ENCODE peak calls at places on chromosomes 5 and 9, in seven cellular contexts. B is mucosa of descending colon, Z is cardiac fibroblast, H is neural progenitor cell, A is brain microvascular endothelial cell, E is HFFc6, L is endodermal cell. R is an unnamed sample.

GRCh38 chr5:108728566-108729305 is 19.0 kb upstream of the FER start:
- DNase-seq in B (no peak), Z (peak; percentile 24), H (no peak), A (no peak), E (no peak), L (no peak), R (no peak)

GRCh38 chr9:81687521-81688261 is 1.7 kb downstream of the TLE1 start:
- DNase-seq in B (peak; percentile 68), Z (peak; percentile 21), H (peak; percentile 74), A (no peak), E (no peak), L (peak; percentile 93), R (peak; percentile 27)

GRCh38 chr5:93886917-93887361 is 145.5 kb upstream of the POU5F2 start:
- DNase-seq in B (no peak), Z (no peak), H (no peak), A (peak; percentile 13), E (no peak), L (no peak), R (no peak)

GRCh38 chr9:134575103-134575816 is 66.3 kb upstream of the COL5A1 start:
- DNase-seq in B (no peak), Z (no peak), H (no peak), A (no peak), E (no peak), L (peak; percentile 46), R (no peak)

GRCh38 chr5:34667705-34668104 is 11.6 kb downstream of the RAI14 start:
- DNase-seq in B (no peak), Z (no peak), H (no peak), A (no peak), E (no peak), L (no peak), R (no peak)

GRCh38 chr9:132241840-132242620 is 80.2 kb downstream of the NTNG2 start:
- DNase-seq in B (peak; percentile 55), Z (peak; percentile 25), H (peak; percentile 61), A (no peak), E (no peak), L (no peak), R (no peak)

GRCh38 chr9:121283856-121284732 is 16.1 kb downstream of the GSN start:
- DNase-seq in B (no peak), Z (no peak), H (peak; percentile 67), A (no peak), E (no peak), L (no peak), R (no peak)

GRCh38 chr5:157486861-157487260 is 26.8 kb downstream of the NIPAL4 start:
- DNase-seq in B (no peak), Z (no peak), H (no peak), A (no peak), E (no peak), L (no peak), R (no peak)

GRCh38 chr5:29170609-29171008 is 2022.9 kb upstream of the CDH6 start:
- DNase-seq in B (no peak), Z (no peak), H (no peak), A (no peak), E (no peak), L (no peak), R (no peak)

GRCh38 chr5:81247441-81247972 is 14.4 kb downstream of the CKMT2 start:
- DNase-seq in B (no peak), Z (peak; percentile 53), H (peak; percentile 53), A (peak; percentile 48), E (peak; percentile 31), L (no peak), R (peak; percentile 63)

GRCh38 chr9:38697901-38698300 is 22.0 kb downstream of the FAM240B start:
- DNase-seq in B (no peak), Z (no peak), H (no peak), A (no peak), E (no peak), L (no peak), R (no peak)

GRCh38 chr5:140802781-140803271 is 2.0 kb downstream of the PCDHA3 start:
- DNase-seq in B (no peak), Z (no peak), H (no peak), A (no peak), E (no peak), L (peak; percentile 27), R (no peak)

GRCh38 chr5:124764992-124765611 is 18.7 kb upstream of the ZNF608 start:
- DNase-seq in B (no peak), Z (no peak), H (no peak), A (no peak), E (no peak), L (no peak), R (no peak)

GRCh38 chr5:124760608-124761390 is 14.4 kb upstream of the ZNF608 start:
- DNase-seq in B (no peak), Z (no peak), H (peak; percentile 55), A (no peak), E (no peak), L (no peak), R (no peak)

GRCh38 chr5:124764585-124764984 is 18.1 kb upstream of the ZNF608 start:
- DNase-seq in B (no peak), Z (no peak), H (no peak), A (no peak), E (no peak), L (no peak), R (no peak)
- TF ChIP-seq CTCF in B (no peak), Z (no peak), H (no peak), A (no peak), E (no peak), L (no peak), R (no peak)

DNA sequence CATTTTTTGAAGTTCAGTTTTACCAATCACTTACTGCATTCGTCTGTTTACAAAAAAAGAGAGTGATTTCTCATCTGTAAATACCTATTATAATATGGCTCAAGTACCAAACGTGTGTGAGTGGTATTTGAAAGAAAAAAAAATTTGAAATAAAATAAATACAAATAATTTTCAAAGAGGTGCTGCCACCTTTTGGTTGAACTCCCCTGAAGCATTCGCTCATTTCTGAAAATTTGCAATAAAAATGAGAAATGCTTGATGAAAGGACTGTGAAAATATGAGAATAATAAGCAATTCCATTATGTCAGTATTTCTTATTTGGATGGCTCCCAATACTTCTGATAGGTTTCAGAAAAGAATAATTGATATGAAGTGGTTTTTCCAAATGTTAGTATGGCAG is 409.9 kb downstream of the CTNND2 start:
- DNase-seq in B (no peak), Z (peak; percentile 3), H (no peak), A (no peak), E (no peak), L (no peak), R (peak; percentile 0)
- TF ChIP-seq CTCF in B (no peak), Z (peak; percentile 5), H (peak; percentile 58), A (peak; percentile 47), E (peak; percentile 70), L (peak; percentile 74), R (peak; percentile 24)

DNA sequence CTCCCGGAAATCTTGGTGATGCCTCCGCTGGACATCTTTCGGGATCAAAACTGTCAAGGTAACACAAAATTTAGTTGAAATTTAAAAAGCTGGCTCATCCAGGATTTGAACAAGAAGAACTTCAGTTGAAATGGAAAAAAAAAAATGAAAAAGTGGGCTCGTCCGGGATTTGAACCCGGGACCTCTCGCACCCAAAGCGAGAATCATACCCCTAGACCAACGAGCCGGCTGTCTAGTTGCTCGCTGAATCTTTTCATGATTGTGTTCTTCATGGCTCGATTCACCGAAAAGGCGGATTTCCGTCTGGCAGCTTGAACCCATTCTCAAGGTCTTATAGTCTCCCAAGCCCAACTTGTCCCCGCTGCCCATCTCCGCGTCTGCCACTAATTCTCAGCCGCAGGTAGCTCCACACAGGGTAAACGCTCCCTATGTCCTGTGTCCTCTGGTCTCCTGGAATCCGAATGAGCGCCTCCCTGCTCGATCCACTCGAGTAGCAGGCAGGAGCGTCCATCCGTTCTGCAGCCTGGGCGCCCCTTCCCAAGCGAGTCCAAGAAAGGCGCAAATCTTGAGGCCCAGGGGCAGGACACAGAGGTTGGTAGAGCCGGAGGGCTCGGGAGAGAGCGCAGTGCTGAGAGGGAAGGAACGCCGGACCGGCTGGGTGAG is 16.2 kb downstream of the TRIM7 start:
- DNase-seq in B (peak; percentile 88), Z (peak; percentile 85), H (peak; percentile 86), A (peak; percentile 71), E (peak; percentile 59), L (peak; percentile 94), R (peak; percentile 85)
- TF ChIP-seq CTCF in B (no peak), Z (no peak), H (no peak), A (peak; percentile 22), E (no peak), L (no peak), R (peak; percentile 3)

DNA sequence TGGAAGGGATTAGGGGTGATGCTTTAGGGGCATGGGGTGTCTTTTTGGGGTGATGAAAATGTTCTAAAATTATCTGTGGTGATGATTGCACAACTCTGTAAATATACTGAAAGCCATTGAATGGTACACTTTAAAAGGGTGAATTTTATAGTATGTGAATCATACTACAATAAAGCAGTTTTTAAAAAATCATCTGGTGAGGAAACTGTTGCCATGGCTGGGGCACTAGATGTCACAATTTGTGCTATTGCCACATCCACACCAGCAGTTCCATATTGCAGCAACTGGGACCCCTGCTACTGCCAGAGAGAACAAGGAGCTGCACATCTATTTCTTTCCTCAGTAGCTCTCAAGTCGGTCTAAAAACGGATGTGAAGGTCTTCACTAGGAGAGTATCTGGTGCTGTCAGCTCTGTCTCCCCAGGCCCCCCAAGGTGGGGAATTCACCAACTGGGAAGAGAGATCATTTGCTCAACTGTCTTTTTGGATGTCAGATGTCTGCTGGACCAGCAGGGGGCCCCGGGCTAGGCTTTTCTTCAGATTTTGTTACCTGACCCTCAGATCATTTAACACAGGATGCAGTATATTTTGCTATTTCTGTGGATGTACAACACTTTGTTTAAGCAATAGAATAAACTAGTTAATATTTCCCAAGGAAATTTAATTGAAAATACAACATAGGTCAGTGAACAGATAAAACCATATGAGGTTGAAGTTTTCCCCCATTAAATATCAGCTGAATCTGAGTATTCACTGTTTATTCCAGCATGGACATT is 13.2 kb downstream of the CMYA5 start:
- DNase-seq in B (peak; percentile 9), Z (peak; percentile 48), H (peak; percentile 49), A (no peak), E (peak; percentile 45), L (peak; percentile 74), R (peak; percentile 60)
- TF ChIP-seq CTCF in B (peak; percentile 20), Z (peak; percentile 55), H (peak; percentile 62), A (peak; percentile 83), E (peak; percentile 82), L (peak; percentile 82), R (peak; percentile 61)

GRCh38 chr5:95471447-95471846 is 80.3 kb downstream of the FAM81B start:
- DNase-seq in B (no peak), Z (no peak), H (no peak), A (no peak), E (no peak), L (no peak), R (no peak)

GRCh38 chr5:95471922-95472321 is 80.8 kb downstream of the FAM81B start:
- DNase-seq in B (no peak), Z (peak; percentile 10), H (no peak), A (peak; percentile 55), E (peak; percentile 62), L (no peak), R (peak; percentile 53)
- TF ChIP-seq CTCF in B (no peak), Z (no peak), H (no peak), A (peak; percentile 33), E (peak; percentile 30), L (peak; percentile 18), R (no peak)

GRCh38 chr5:173745561-173745960 is 129.1 kb upstream of the BOD1 start:
- DNase-seq in B (no peak), Z (no peak), H (no peak), A (no peak), E (no peak), L (no peak), R (no peak)
- TF ChIP-seq CTCF in B (no peak), Z (no peak), H (no peak), A (no peak), E (no peak), L (no peak), R (no peak)

GRCh38 chr9:112366591-112366990 is 13.3 kb upstream of the HSDL2 start:
- DNase-seq in B (no peak), Z (no peak), H (no peak), A (no peak), E (no peak), L (peak; percentile 71), R (no peak)
- TF ChIP-seq CTCF in B (no peak), Z (peak; percentile 17), H (peak; percentile 6), A (peak; percentile 46), E (peak; percentile 48), L (peak; percentile 63), R (peak; percentile 15)